ENCODE peak calls at places on chromosomes 5 and 9, in five cellular contexts. K is activated CD8-positive, alpha-beta memory T cell treated with anti-CD3 and anti-CD28 coated beads for 48 hours; E is SK-MEL-5; P is glutamatergic neuron; J is A172. O is an unnamed sample.

GRCh38 chr5:173396311-173396993 is 68.2 kb upstream of the STC2 start:
- DNase-seq in J (no peak), P (peak; percentile 45), K (no peak), E (peak; percentile 13), O (no peak)

GRCh38 chr5:132674671-132675506 is 1.1 kb downstream of the IL4 start:
- DNase-seq in P (no peak), K (no peak), J (peak; percentile 81), E (no peak), O (peak; percentile 97)

GRCh38 chr5:175800656-175801081 is 70.7 kb upstream of the CPLX2 start:
- DNase-seq in P (peak; percentile 74), J (peak; percentile 80), E (no peak), K (no peak), O (peak; percentile 55)

GRCh38 chr9:132728497-132728896 is 58.2 kb downstream of the GTF3C4 start:
- DNase-seq in P (no peak), J (no peak), E (no peak), K (no peak), O (no peak)

GRCh38 chr5:154481584-154482381 is 3.8 kb upstream of the HAND1 start:
- DNase-seq in J (no peak), E (no peak), P (no peak), K (no peak), O (no peak)

GRCh38 chr5:34522599-34523381 is 133.3 kb upstream of the RAI14 start:
- DNase-seq in K (no peak), E (peak; percentile 93), J (peak; percentile 79), P (peak; percentile 63), O (peak; percentile 71)

GRCh38 chr5:180555168-180555921 is 36.0 kb downstream of the SCGB3A1 start:
- DNase-seq in J (no peak), P (no peak), K (no peak), E (no peak), O (no peak)

GRCh38 chr5:179821298-179822058 is 773 bp downstream of the SQSTM1 start:
- DNase-seq in P (peak; percentile 79), E (peak; percentile 89), K (peak; percentile 66), J (peak; percentile 97), O (peak; percentile 97)

GRCh38 chr5:95955996-95956899 is 5.4 kb downstream of the ELL2 start:
- DNase-seq in K (no peak), E (no peak), J (no peak), P (no peak), O (no peak)

O was measured in RWPE1.